ENCODE peak calls at places on chromosomes 11 and 22, in seven cellular contexts. One of them, this sample, is unnamed.

GRCh38 chr22:45673482-45674175 is 2.0 kb downstream of the ATXN10 start:
- DNase-seq in activated CD4-positive, alpha-beta T cell treated with anti-CD3 and anti-CD28 coated beads, Interleukin-2, amount 10 ng/mL, durations not matched to agents 7 days and 5 days: no peak
- DNase-seq in CD4-positive, CD25-positive, alpha-beta regulatory T cell: no peak
- DNase-seq in HS-5: no peak
- DNase-seq in substantia nigra: no peak
- DNase-seq in NCI-H1105 treated with DMSO at 0.1 percent for 48 hours: no peak
- DNase-seq in IMR-90: no peak
- DNase-seq in this sample: no peak

GRCh38 chr11:111933872-111934271 is 3.3 kb upstream of the DIXDC1 start:
- DNase-seq in activated CD4-positive, alpha-beta T cell treated with anti-CD3 and anti-CD28 coated beads, Interleukin-2, amount 10 ng/mL, durations not matched to agents 7 days and 5 days: no peak
- DNase-seq in CD4-positive, CD25-positive, alpha-beta regulatory T cell: no peak
- DNase-seq in HS-5: no peak
- DNase-seq in substantia nigra: no peak
- DNase-seq in NCI-H1105 treated with DMSO at 0.1 percent for 48 hours: no peak
- DNase-seq in IMR-90: peak
- DNase-seq in this sample: no peak

GRCh38 chr11:70127653-70128434 is 49.7 kb downstream of the ANO1 start:
- DNase-seq in activated CD4-positive, alpha-beta T cell treated with anti-CD3 and anti-CD28 coated beads, Interleukin-2, amount 10 ng/mL, durations not matched to agents 7 days and 5 days: no peak
- DNase-seq in CD4-positive, CD25-positive, alpha-beta regulatory T cell: no peak
- DNase-seq in HS-5: no peak
- DNase-seq in substantia nigra: no peak
- DNase-seq in NCI-H1105 treated with DMSO at 0.1 percent for 48 hours: no peak
- DNase-seq in IMR-90: peak
- DNase-seq in this sample: peak

GRCh38 chr22:30871391-30872281 is 96.9 kb downstream of the MORC2 start:
- DNase-seq in activated CD4-positive, alpha-beta T cell treated with anti-CD3 and anti-CD28 coated beads, Interleukin-2, amount 10 ng/mL, durations not matched to agents 7 days and 5 days: no peak
- DNase-seq in CD4-positive, CD25-positive, alpha-beta regulatory T cell: no peak
- DNase-seq in HS-5: no peak
- DNase-seq in substantia nigra: no peak
- DNase-seq in NCI-H1105 treated with DMSO at 0.1 percent for 48 hours: no peak
- DNase-seq in IMR-90: no peak
- DNase-seq in this sample: no peak

GRCh38 chr11:61082161-61082870 is 20.0 kb upstream of the CD5 start:
- DNase-seq in activated CD4-positive, alpha-beta T cell treated with anti-CD3 and anti-CD28 coated beads, Interleukin-2, amount 10 ng/mL, durations not matched to agents 7 days and 5 days: no peak
- DNase-seq in CD4-positive, CD25-positive, alpha-beta regulatory T cell: no peak
- DNase-seq in HS-5: no peak
- DNase-seq in substantia nigra: no peak
- DNase-seq in NCI-H1105 treated with DMSO at 0.1 percent for 48 hours: no peak
- DNase-seq in IMR-90: no peak
- DNase-seq in this sample: no peak

GRCh38 chr11:124861670-124862069 is 3.6 kb upstream of the ROBO3 start:
- DNase-seq in activated CD4-positive, alpha-beta T cell treated with anti-CD3 and anti-CD28 coated beads, Interleukin-2, amount 10 ng/mL, durations not matched to agents 7 days and 5 days: no peak
- DNase-seq in CD4-positive, CD25-positive, alpha-beta regulatory T cell: no peak
- DNase-seq in HS-5: no peak
- DNase-seq in substantia nigra: no peak
- DNase-seq in NCI-H1105 treated with DMSO at 0.1 percent for 48 hours: no peak
- DNase-seq in IMR-90: no peak
- DNase-seq in this sample: no peak

GRCh38 chr22:46564084-46564714 is 26.8 kb upstream of the CELSR1 start:
- DNase-seq in activated CD4-positive, alpha-beta T cell treated with anti-CD3 and anti-CD28 coated beads, Interleukin-2, amount 10 ng/mL, durations not matched to agents 7 days and 5 days: no peak
- DNase-seq in CD4-positive, CD25-positive, alpha-beta regulatory T cell: no peak
- DNase-seq in HS-5: no peak
- DNase-seq in substantia nigra: no peak
- DNase-seq in NCI-H1105 treated with DMSO at 0.1 percent for 48 hours: no peak
- DNase-seq in IMR-90: no peak
- DNase-seq in this sample: no peak

GRCh38 chr22:31680764-31681624 is 19.0 kb upstream of the PISD start:
- DNase-seq in activated CD4-positive, alpha-beta T cell treated with anti-CD3 and anti-CD28 coated beads, Interleukin-2, amount 10 ng/mL, durations not matched to agents 7 days and 5 days: no peak
- DNase-seq in CD4-positive, CD25-positive, alpha-beta regulatory T cell: no peak
- DNase-seq in HS-5: peak
- DNase-seq in substantia nigra: no peak
- DNase-seq in NCI-H1105 treated with DMSO at 0.1 percent for 48 hours: no peak
- DNase-seq in IMR-90: peak
- DNase-seq in this sample: peak

GRCh38 chr22:22576244-22576988 is 17.4 kb upstream of the PRAME start:
- DNase-seq in activated CD4-positive, alpha-beta T cell treated with anti-CD3 and anti-CD28 coated beads, Interleukin-2, amount 10 ng/mL, durations not matched to agents 7 days and 5 days: peak
- DNase-seq in CD4-positive, CD25-positive, alpha-beta regulatory T cell: no peak
- DNase-seq in HS-5: no peak
- DNase-seq in substantia nigra: peak
- DNase-seq in NCI-H1105 treated with DMSO at 0.1 percent for 48 hours: peak
- DNase-seq in IMR-90: peak
- DNase-seq in this sample: peak

GRCh38 chr11:74319139-74319538 is 7.7 kb upstream of the P4HA3 start:
- DNase-seq in activated CD4-positive, alpha-beta T cell treated with anti-CD3 and anti-CD28 coated beads, Interleukin-2, amount 10 ng/mL, durations not matched to agents 7 days and 5 days: no peak
- DNase-seq in CD4-positive, CD25-positive, alpha-beta regulatory T cell: no peak
- DNase-seq in HS-5: peak
- DNase-seq in substantia nigra: no peak
- DNase-seq in NCI-H1105 treated with DMSO at 0.1 percent for 48 hours: no peak
- DNase-seq in IMR-90: peak
- DNase-seq in this sample: peak

GRCh38 chr11:76551400-76551799 is 106.6 kb downstream of the EMSY start:
- DNase-seq in activated CD4-positive, alpha-beta T cell treated with anti-CD3 and anti-CD28 coated beads, Interleukin-2, amount 10 ng/mL, durations not matched to agents 7 days and 5 days: no peak
- DNase-seq in CD4-positive, CD25-positive, alpha-beta regulatory T cell: peak
- DNase-seq in HS-5: no peak
- DNase-seq in substantia nigra: no peak
- DNase-seq in NCI-H1105 treated with DMSO at 0.1 percent for 48 hours: no peak
- DNase-seq in IMR-90: no peak
- DNase-seq in this sample: no peak

GRCh38 chr22:50708474-50708873 is 29.5 kb upstream of the ACR start:
- DNase-seq in activated CD4-positive, alpha-beta T cell treated with anti-CD3 and anti-CD28 coated beads, Interleukin-2, amount 10 ng/mL, durations not matched to agents 7 days and 5 days: no peak
- DNase-seq in CD4-positive, CD25-positive, alpha-beta regulatory T cell: no peak
- DNase-seq in HS-5: no peak
- DNase-seq in substantia nigra: no peak
- DNase-seq in NCI-H1105 treated with DMSO at 0.1 percent for 48 hours: no peak
- DNase-seq in IMR-90: no peak
- DNase-seq in this sample: no peak

GRCh38 chr11:46521947-46522681 is 71.7 kb downstream of the AMBRA1 start:
- DNase-seq in activated CD4-positive, alpha-beta T cell treated with anti-CD3 and anti-CD28 coated beads, Interleukin-2, amount 10 ng/mL, durations not matched to agents 7 days and 5 days: no peak
- DNase-seq in CD4-positive, CD25-positive, alpha-beta regulatory T cell: no peak
- DNase-seq in HS-5: no peak
- DNase-seq in substantia nigra: no peak
- DNase-seq in NCI-H1105 treated with DMSO at 0.1 percent for 48 hours: no peak
- DNase-seq in IMR-90: peak
- DNase-seq in this sample: no peak

GRCh38 chr11:36753960-36754359 is 155.9 kb upstream of the RAG2 start:
- DNase-seq in activated CD4-positive, alpha-beta T cell treated with anti-CD3 and anti-CD28 coated beads, Interleukin-2, amount 10 ng/mL, durations not matched to agents 7 days and 5 days: no peak
- DNase-seq in CD4-positive, CD25-positive, alpha-beta regulatory T cell: no peak
- DNase-seq in HS-5: no peak
- DNase-seq in substantia nigra: no peak
- DNase-seq in NCI-H1105 treated with DMSO at 0.1 percent for 48 hours: no peak
- DNase-seq in IMR-90: no peak
- DNase-seq in this sample: no peak

GRCh38 chr22:47691152-47691895 is 928.9 kb downstream of the TBC1D22A start:
- DNase-seq in activated CD4-positive, alpha-beta T cell treated with anti-CD3 and anti-CD28 coated beads, Interleukin-2, amount 10 ng/mL, durations not matched to agents 7 days and 5 days: no peak
- DNase-seq in CD4-positive, CD25-positive, alpha-beta regulatory T cell: no peak
- DNase-seq in HS-5: no peak
- DNase-seq in substantia nigra: no peak
- DNase-seq in NCI-H1105 treated with DMSO at 0.1 percent for 48 hours: no peak
- DNase-seq in IMR-90: no peak
- DNase-seq in this sample: no peak

GRCh38 chr11:19951558-19952083 is 208.7 kb downstream of the DBX1 start:
- DNase-seq in activated CD4-positive, alpha-beta T cell treated with anti-CD3 and anti-CD28 coated beads, Interleukin-2, amount 10 ng/mL, durations not matched to agents 7 days and 5 days: peak
- DNase-seq in CD4-positive, CD25-positive, alpha-beta regulatory T cell: peak
- DNase-seq in HS-5: peak
- DNase-seq in substantia nigra: no peak
- DNase-seq in NCI-H1105 treated with DMSO at 0.1 percent for 48 hours: peak
- DNase-seq in IMR-90: peak
- DNase-seq in this sample: no peak

GRCh38 chr11:111604392-111605009 is 2.3 kb downstream of the SIK2 start:
- DNase-seq in activated CD4-positive, alpha-beta T cell treated with anti-CD3 and anti-CD28 coated beads, Interleukin-2, amount 10 ng/mL, durations not matched to agents 7 days and 5 days: peak
- DNase-seq in CD4-positive, CD25-positive, alpha-beta regulatory T cell: peak
- DNase-seq in HS-5: no peak
- DNase-seq in substantia nigra: no peak
- DNase-seq in NCI-H1105 treated with DMSO at 0.1 percent for 48 hours: peak
- DNase-seq in IMR-90: peak
- DNase-seq in this sample: no peak

GRCh38 chr11:114314096-114314495 is 17.9 kb downstream of the NNMT start:
- DNase-seq in activated CD4-positive, alpha-beta T cell treated with anti-CD3 and anti-CD28 coated beads, Interleukin-2, amount 10 ng/mL, durations not matched to agents 7 days and 5 days: no peak
- DNase-seq in CD4-positive, CD25-positive, alpha-beta regulatory T cell: no peak
- DNase-seq in HS-5: no peak
- DNase-seq in substantia nigra: no peak
- DNase-seq in NCI-H1105 treated with DMSO at 0.1 percent for 48 hours: no peak
- DNase-seq in IMR-90: no peak
- DNase-seq in this sample: no peak

GRCh38 chr22:42866100-42866499 is 9.0 kb upstream of the ARFGAP3 start:
- DNase-seq in activated CD4-positive, alpha-beta T cell treated with anti-CD3 and anti-CD28 coated beads, Interleukin-2, amount 10 ng/mL, durations not matched to agents 7 days and 5 days: no peak
- DNase-seq in CD4-positive, CD25-positive, alpha-beta regulatory T cell: no peak
- DNase-seq in HS-5: no peak
- DNase-seq in substantia nigra: no peak
- DNase-seq in NCI-H1105 treated with DMSO at 0.1 percent for 48 hours: no peak
- DNase-seq in IMR-90: no peak
- DNase-seq in this sample: no peak

GRCh38 chr11:313787-314547 is at the start of gene IFITM1:
- DNase-seq in activated CD4-positive, alpha-beta T cell treated with anti-CD3 and anti-CD28 coated beads, Interleukin-2, amount 10 ng/mL, durations not matched to agents 7 days and 5 days: peak
- DNase-seq in CD4-positive, CD25-positive, alpha-beta regulatory T cell: peak
- DNase-seq in HS-5: no peak
- DNase-seq in substantia nigra: no peak
- DNase-seq in NCI-H1105 treated with DMSO at 0.1 percent for 48 hours: no peak
- DNase-seq in IMR-90: peak
- DNase-seq in this sample: peak

GRCh38 chr11:66011785-66012303 is at the start of gene CST6:
- DNase-seq in activated CD4-positive, alpha-beta T cell treated with anti-CD3 and anti-CD28 coated beads, Interleukin-2, amount 10 ng/mL, durations not matched to agents 7 days and 5 days: no peak
- DNase-seq in CD4-positive, CD25-positive, alpha-beta regulatory T cell: no peak
- DNase-seq in HS-5: no peak
- DNase-seq in substantia nigra: peak
- DNase-seq in NCI-H1105 treated with DMSO at 0.1 percent for 48 hours: no peak
- DNase-seq in IMR-90: no peak
- DNase-seq in this sample: no peak

GRCh38 chr11:64725601-64726139 is 2.7 kb upstream of the NRXN2 start:
- DNase-seq in activated CD4-positive, alpha-beta T cell treated with anti-CD3 and anti-CD28 coated beads, Interleukin-2, amount 10 ng/mL, durations not matched to agents 7 days and 5 days: no peak
- DNase-seq in CD4-positive, CD25-positive, alpha-beta regulatory T cell: no peak
- DNase-seq in HS-5: no peak
- DNase-seq in substantia nigra: no peak
- DNase-seq in NCI-H1105 treated with DMSO at 0.1 percent for 48 hours: no peak
- DNase-seq in IMR-90: no peak
- DNase-seq in this sample: no peak

GRCh38 chr22:40224702-40225101 is 47.0 kb downstream of the TNRC6B start:
- DNase-seq in activated CD4-positive, alpha-beta T cell treated with anti-CD3 and anti-CD28 coated beads, Interleukin-2, amount 10 ng/mL, durations not matched to agents 7 days and 5 days: no peak
- DNase-seq in CD4-positive, CD25-positive, alpha-beta regulatory T cell: no peak
- DNase-seq in HS-5: no peak
- DNase-seq in substantia nigra: no peak
- DNase-seq in NCI-H1105 treated with DMSO at 0.1 percent for 48 hours: no peak
- DNase-seq in IMR-90: peak
- DNase-seq in this sample: no peak

GRCh38 chr11:104908186-104908531 is 9.9 kb upstream of the CASP12 start:
- DNase-seq in activated CD4-positive, alpha-beta T cell treated with anti-CD3 and anti-CD28 coated beads, Interleukin-2, amount 10 ng/mL, durations not matched to agents 7 days and 5 days: no peak
- DNase-seq in CD4-positive, CD25-positive, alpha-beta regulatory T cell: no peak
- DNase-seq in HS-5: no peak
- DNase-seq in substantia nigra: no peak
- DNase-seq in NCI-H1105 treated with DMSO at 0.1 percent for 48 hours: no peak
- DNase-seq in IMR-90: no peak
- DNase-seq in this sample: no peak

GRCh38 chr22:33563568-33563967 is 356.7 kb downstream of the LARGE1 start:
- DNase-seq in activated CD4-positive, alpha-beta T cell treated with anti-CD3 and anti-CD28 coated beads, Interleukin-2, amount 10 ng/mL, durations not matched to agents 7 days and 5 days: no peak
- DNase-seq in CD4-positive, CD25-positive, alpha-beta regulatory T cell: no peak
- DNase-seq in HS-5: no peak
- DNase-seq in substantia nigra: no peak
- DNase-seq in NCI-H1105 treated with DMSO at 0.1 percent for 48 hours: no peak
- DNase-seq in IMR-90: no peak
- DNase-seq in this sample: no peak

This sample was measured in amniotic stem cell.